ENCODE peak calls at places on chromosomes 7 and 10, in nine cellular contexts. C, Y, J, T, Z, G, H, K and R are unnamed samples.

GRCh38 chr7:27944626-27945025 is 204.7 kb downstream of the TAX1BP1 start:
- DNase-seq in C (no peak), Y (peak), J (no peak), T (no peak), Z (no peak), G (no peak), H (no peak), K (no peak), R (no peak)

GRCh38 chr7:155746188-155746587 is 66.1 kb downstream of the SHH start:
- DNase-seq in C (no peak), Y (no peak), J (no peak), T (no peak), Z (no peak), G (no peak), H (no peak), K (no peak), R (no peak)

GRCh38 chr10:4851846-4852245 is 25.8 kb downstream of the AKR1E2 start:
- DNase-seq in C (no peak), Y (no peak), J (no peak), T (no peak), Z (no peak), G (no peak), H (no peak), K (peak), R (no peak)

GRCh38 chr7:35519971-35520809 is 174.7 kb downstream of the HERPUD2 start:
- DNase-seq in C (peak), Y (peak), J (peak), T (peak), Z (peak), G (peak), H (peak), K (peak), R (peak)

GRCh38 chr10:84298077-84298476 is 30.3 kb upstream of the CCSER2 start:
- DNase-seq in C (no peak), Y (no peak), J (no peak), T (no peak), Z (no peak), G (no peak), H (no peak), K (no peak), R (no peak)

GRCh38 chr7:94146408-94146807 is 142.3 kb upstream of the BET1 start:
- DNase-seq in C (no peak), Y (no peak), J (no peak), T (no peak), Z (no peak), G (no peak), H (no peak), K (no peak), R (no peak)

GRCh38 chr10:78211476-78212110 is 177.9 kb downstream of the RPS24 start:
- DNase-seq in C (peak), Y (peak), J (peak), T (no peak), Z (peak), G (peak), H (no peak), K (peak), R (peak)

GRCh38 chr10:88236121-88236743 is 346.9 kb downstream of the RNLS start:
- DNase-seq in C (no peak), Y (no peak), J (no peak), T (no peak), Z (no peak), G (no peak), H (no peak), K (no peak), R (no peak)

GRCh38 chr7:8822595-8822994 is 389.2 kb downstream of the NXPH1 start:
- DNase-seq in C (no peak), Y (no peak), J (no peak), T (no peak), Z (no peak), G (no peak), H (no peak), K (no peak), R (no peak)

GRCh38 chr7:85023066-85023687 is 163.7 kb downstream of the SEMA3D start:
- DNase-seq in C (peak), Y (peak), J (peak), T (no peak), Z (peak), G (peak), H (peak), K (peak), R (peak)

GRCh38 chr7:4698707-4699275 is 16.7 kb downstream of the FOXK1 start:
- DNase-seq in C (no peak), Y (no peak), J (no peak), T (no peak), Z (no peak), G (no peak), H (no peak), K (no peak), R (no peak)

GRCh38 chr7:142935941-142936565 is 2.5 kb upstream of the TRPV5 start:
- DNase-seq in C (no peak), Y (no peak), J (no peak), T (no peak), Z (no peak), G (no peak), H (no peak), K (no peak), R (no peak)

GRCh38 chr10:86964847-86965190 is 3.5 kb upstream of the ADIRF start:
- DNase-seq in C (no peak), Y (no peak), J (no peak), T (no peak), Z (no peak), G (no peak), H (no peak), K (no peak), R (no peak)

GRCh38 chr7:7668708-7669107 is 28.2 kb downstream of the UMAD1 start:
- DNase-seq in C (no peak), Y (no peak), J (no peak), T (no peak), Z (no peak), G (no peak), H (no peak), K (no peak), R (no peak)

GRCh38 chr7:103985565-103986126 is 3.8 kb downstream of the RELN start:
- DNase-seq in C (no peak), Y (no peak), J (no peak), T (no peak), Z (no peak), G (no peak), H (no peak), K (no peak), R (no peak)

GRCh38 chr7:44961844-44962482 is 16.9 kb downstream of the MYO1G start:
- DNase-seq in C (no peak), Y (no peak), J (no peak), T (peak), Z (no peak), G (no peak), H (peak), K (no peak), R (no peak)

GRCh38 chr7:116293139-116293538 is 82.8 kb downstream of the TES start:
- DNase-seq in C (no peak), Y (no peak), J (no peak), T (no peak), Z (no peak), G (no peak), H (no peak), K (no peak), R (no peak)

GRCh38 chr10:6123467-6124042 is 34.7 kb downstream of the RBM17 start:
- DNase-seq in C (no peak), Y (no peak), J (no peak), T (no peak), Z (no peak), G (no peak), H (no peak), K (no peak), R (no peak)

GRCh38 chr7:133629696-133630095 is 376.8 kb downstream of the EXOC4 start:
- DNase-seq in C (no peak), Y (peak), J (no peak), T (no peak), Z (no peak), G (no peak), H (no peak), K (peak), R (no peak)

GRCh38 chr10:32210306-32211045 is 136.5 kb downstream of the EPC1 start:
- DNase-seq in C (peak), Y (peak), J (peak), T (no peak), Z (peak), G (peak), H (peak), K (peak), R (peak)

GRCh38 chr10:128018236-128018635 is 108.0 kb downstream of the MKI67 start:
- DNase-seq in C (no peak), Y (no peak), J (no peak), T (no peak), Z (no peak), G (no peak), H (no peak), K (no peak), R (no peak)

GRCh38 chr7:152710134-152710404 is 34.1 kb upstream of the XRCC2 start:
- DNase-seq in C (no peak), Y (no peak), J (no peak), T (no peak), Z (no peak), G (no peak), H (no peak), K (no peak), R (no peak)

GRCh38 chr7:12124028-12124427 is 87.1 kb upstream of the TMEM106B start:
- DNase-seq in C (no peak), Y (no peak), J (no peak), T (no peak), Z (no peak), G (no peak), H (no peak), K (no peak), R (no peak)

GRCh38 chr10:33965795-33966581 is 631.5 kb upstream of the NRP1 start:
- DNase-seq in C (no peak), Y (no peak), J (no peak), T (no peak), Z (peak), G (no peak), H (no peak), K (no peak), R (no peak)

GRCh38 chr10:50594012-50594411 is 29.7 kb downstream of the SGMS1 start:
- DNase-seq in C (no peak), Y (peak), J (peak), T (no peak), Z (peak), G (no peak), H (no peak), K (peak), R (no peak)

GRCh38 chr10:95693668-95694534 is at the start of gene TCTN3:
- DNase-seq in C (peak), Y (peak), J (peak), T (peak), Z (peak), G (peak), H (peak), K (peak), R (peak)

GRCh38 chr10:9111983-9112382 is 1057.5 kb downstream of the GATA3 start:
- DNase-seq in C (no peak), Y (no peak), J (no peak), T (no peak), Z (no peak), G (no peak), H (no peak), K (no peak), R (no peak)

GRCh38 chr10:13993169-13993568 is 337.6 kb downstream of the FRMD4A start:
- DNase-seq in C (no peak), Y (peak), J (no peak), T (no peak), Z (peak), G (no peak), H (no peak), K (peak), R (no peak)

GRCh38 chr10:78424721-78425120 is 391.1 kb downstream of the RPS24 start:
- DNase-seq in C (peak), Y (no peak), J (no peak), T (no peak), Z (no peak), G (peak), H (no peak), K (no peak), R (peak)

GRCh38 chr10:48541144-48541795 is 63.6 kb downstream of the ARHGAP22 start:
- DNase-seq in C (no peak), Y (peak), J (no peak), T (no peak), Z (no peak), G (no peak), H (no peak), K (no peak), R (no peak)

GRCh38 chr10:363152-363551 is 227.9 kb downstream of the ZMYND11 start:
- DNase-seq in C (no peak), Y (no peak), J (no peak), T (no peak), Z (no peak), G (no peak), H (no peak), K (no peak), R (no peak)

GRCh38 chr10:48257407-48257961 is 17.0 kb downstream of the FRMPD2 start:
- DNase-seq in C (no peak), Y (peak), J (no peak), T (no peak), Z (no peak), G (no peak), H (no peak), K (no peak), R (no peak)

GRCh38 chr10:132290631-132291030 is 17.1 kb downstream of the STK32C start:
- DNase-seq in C (no peak), Y (no peak), J (no peak), T (no peak), Z (no peak), G (no peak), H (no peak), K (no peak), R (no peak)

GRCh38 chr10:124072106-124072505 is 21.3 kb downstream of the CHST15 start:
- DNase-seq in C (no peak), Y (no peak), J (no peak), T (no peak), Z (no peak), G (no peak), H (no peak), K (no peak), R (no peak)